ENCODE peak calls at places on chromosome 15, in seven cellular contexts. One of them, this sample, is unnamed.
A peak's percentile ranks its signal among the peaks of the same experiment; 100 is the strongest.

GRCh38 chr15:76947454-76947853 is 15.9 kb downstream of the RCN2 start:
- DNase-seq in thoracic aorta: no peak
- DNase-seq in upper lobe of right lung: no peak
- DNase-seq in M059J: no peak
- DNase-seq in LoVo: no peak
- DNase-seq in Daoy: no peak
- DNase-seq in dermis blood vessel endothelial cell: no peak
- DNase-seq in this sample: no peak

GRCh38 chr15:101652783-101653430 is 726 bp upstream of the TM2D3 start:
- DNase-seq in M059J: no peak
- DNase-seq in thoracic aorta: no peak
- DNase-seq in LoVo: no peak
- DNase-seq in dermis blood vessel endothelial cell: no peak
- DNase-seq in Daoy: no peak
- DNase-seq in upper lobe of right lung: no peak
- DNase-seq in this sample: peak; percentile 43

GRCh38 chr15:90570643-90571042 is 40.9 kb downstream of the CRTC3 start:
- DNase-seq in M059J: no peak
- DNase-seq in upper lobe of right lung: no peak
- DNase-seq in dermis blood vessel endothelial cell: no peak
- DNase-seq in Daoy: no peak
- DNase-seq in LoVo: no peak
- DNase-seq in thoracic aorta: no peak
- DNase-seq in this sample: no peak

GRCh38 chr15:25695875-25696760 is 167.0 kb downstream of the ATP10A start:
- DNase-seq in upper lobe of right lung: peak; percentile 52
- DNase-seq in dermis blood vessel endothelial cell: no peak
- DNase-seq in LoVo: no peak
- DNase-seq in M059J: no peak
- DNase-seq in thoracic aorta: no peak
- DNase-seq in Daoy: no peak
- DNase-seq in this sample: no peak

GRCh38 chr15:43250785-43251184 is 15.9 kb downstream of the TGM5 start:
- DNase-seq in thoracic aorta: no peak
- DNase-seq in dermis blood vessel endothelial cell: no peak
- DNase-seq in Daoy: no peak
- DNase-seq in M059J: no peak
- DNase-seq in LoVo: no peak
- DNase-seq in upper lobe of right lung: no peak
- DNase-seq in this sample: no peak

GRCh38 chr15:77402740-77403379 is 17.0 kb downstream of the PEAK1 start:
- DNase-seq in M059J: peak; percentile 20
- DNase-seq in dermis blood vessel endothelial cell: peak; percentile 41
- DNase-seq in upper lobe of right lung: no peak
- DNase-seq in Daoy: peak; percentile 22
- DNase-seq in LoVo: no peak
- DNase-seq in thoracic aorta: no peak
- DNase-seq in this sample: no peak

GRCh38 chr15:72685925-72686794 is at the start of the genes BBS4 and HIGD2B:
- DNase-seq in Daoy: peak; percentile 94
- DNase-seq in dermis blood vessel endothelial cell: peak; percentile 88
- DNase-seq in M059J: peak; percentile 93
- DNase-seq in thoracic aorta: peak; percentile 64
- DNase-seq in LoVo: peak; percentile 96
- DNase-seq in upper lobe of right lung: peak; percentile 95
- DNase-seq in this sample: peak; percentile 89

GRCh38 chr15:36888018-36888992 is 212.0 kb downstream of the MEIS2 start:
- DNase-seq in upper lobe of right lung: no peak
- DNase-seq in Daoy: no peak
- DNase-seq in thoracic aorta: no peak
- DNase-seq in dermis blood vessel endothelial cell: no peak
- DNase-seq in M059J: peak; percentile 61
- DNase-seq in LoVo: no peak
- DNase-seq in this sample: no peak

GRCh38 chr15:31280037-31280830 is 46.4 kb upstream of the KLF13 start:
- DNase-seq in M059J: no peak
- DNase-seq in LoVo: no peak
- DNase-seq in Daoy: peak; percentile 40
- DNase-seq in dermis blood vessel endothelial cell: no peak
- DNase-seq in upper lobe of right lung: peak; percentile 52
- DNase-seq in thoracic aorta: no peak
- DNase-seq in this sample: no peak

GRCh38 chr15:98324341-98324970 is 323.9 kb upstream of the IGF1R start:
- DNase-seq in LoVo: no peak
- DNase-seq in dermis blood vessel endothelial cell: no peak
- DNase-seq in thoracic aorta: no peak
- DNase-seq in M059J: peak; percentile 4
- DNase-seq in upper lobe of right lung: no peak
- DNase-seq in Daoy: peak; percentile 65
- DNase-seq in this sample: no peak

This sample was measured in PC-3.